ENCODE peak calls at places on chromosomes 7 and 10, in five cellular contexts. D, H, A, I and O are unnamed samples.

GRCh38 chr7:18086165-18087030 is 58.8 kb upstream of the PRPS1L1 start:
- DNase-seq in D (peak; percentile 12), H (peak; percentile 28), A (peak; percentile 45), I (peak; percentile 63), O (peak; percentile 1)

GRCh38 chr10:8402469-8403074 is 348.1 kb downstream of the GATA3 start:
- DNase-seq in D (no peak), H (no peak), A (no peak), I (no peak), O (no peak)

GRCh38 chr7:84678841-84679240 is 484.3 kb upstream of the SEMA3A start:
- DNase-seq in D (no peak), H (no peak), A (no peak), I (no peak), O (no peak)

GRCh38 chr10:24882047-24882698 is 70.2 kb downstream of the PRTFDC1 start:
- DNase-seq in D (no peak), H (no peak), A (no peak), I (no peak), O (peak; percentile 81)

GRCh38 chr7:114663502-114663901 is 248.9 kb downstream of the FOXP2 start:
- DNase-seq in D (peak; percentile 51), H (no peak), A (peak; percentile 31), I (no peak), O (peak; percentile 73)

GRCh38 chr7:12987238-12987637 is 299.8 kb downstream of the ARL4A start:
- DNase-seq in D (no peak), H (no peak), A (no peak), I (no peak), O (no peak)

GRCh38 chr10:132664883-132665282 is 121.1 kb downstream of the NKX6-2 start:
- DNase-seq in D (no peak), H (no peak), A (no peak), I (peak; percentile 31), O (no peak)

GRCh38 chr7:5780801-5781496 is 514 bp downstream of the RNF216 start:
- DNase-seq in D (peak; percentile 25), H (peak; percentile 43), A (peak; percentile 60), I (peak; percentile 84), O (peak; percentile 25)

GRCh38 chr10:80137031-80137712 is 4.6 kb downstream of the PLAC9 start:
- DNase-seq in D (no peak), H (no peak), A (peak; percentile 61), I (no peak), O (no peak)

GRCh38 chr10:63438506-63439498 is 27.0 kb downstream of the JMJD1C start:
- DNase-seq in D (no peak), H (no peak), A (peak; percentile 25), I (no peak), O (peak; percentile 62)

GRCh38 chr10:123297175-123297574 is 143.0 kb downstream of the BUB3 start:
- DNase-seq in D (no peak), H (no peak), A (no peak), I (no peak), O (no peak)

GRCh38 chr10:34498821-34499220 is 316.3 kb downstream of the PARD3 start:
- DNase-seq in D (no peak), H (no peak), A (no peak), I (no peak), O (peak; percentile 50)

GRCh38 chr7:110539216-110539615 is 551.7 kb upstream of the LRRN3 start:
- DNase-seq in D (no peak), H (no peak), A (peak; percentile 0), I (no peak), O (peak; percentile 25)

GRCh38 chr10:112677689-112678088 is 230.7 kb downstream of the VTI1A start:
- DNase-seq in D (no peak), H (no peak), A (no peak), I (no peak), O (peak; percentile 28)

GRCh38 chr10:110706690-110707098 is 62.6 kb downstream of the RBM20 start:
- DNase-seq in D (no peak), H (no peak), A (no peak), I (no peak), O (peak; percentile 95)

GRCh38 chr10:47452495-47453434 is 31.1 kb downstream of the ANXA8 start:
- DNase-seq in D (no peak), H (no peak), A (peak; percentile 12), I (peak; percentile 67), O (no peak)

GRCh38 chr10:78473016-78473415 is 439.4 kb downstream of the RPS24 start:
- DNase-seq in D (no peak), H (no peak), A (no peak), I (no peak), O (no peak)

GRCh38 chr10:52135101-52135500 is 179.0 kb upstream of the DKK1 start:
- DNase-seq in D (no peak), H (no peak), A (no peak), I (no peak), O (no peak)

GRCh38 chr7:124764071-124764846 is 1.3 kb downstream of the GPR37 start:
- DNase-seq in D (no peak), H (no peak), A (peak; percentile 11), I (peak; percentile 55), O (no peak)

GRCh38 chr7:124764847-124765400 is 668 bp downstream of the GPR37 start:
- DNase-seq in D (no peak), H (peak; percentile 16), A (peak; percentile 26), I (peak; percentile 79), O (peak; percentile 8)

GRCh38 chr7:124762611-124763143 is 2.9 kb downstream of the GPR37 start:
- DNase-seq in D (no peak), H (no peak), A (peak; percentile 20), I (no peak), O (no peak)

GRCh38 chr7:124768525-124768924 is 2.9 kb upstream of the GPR37 start:
- DNase-seq in D (no peak), H (no peak), A (no peak), I (no peak), O (no peak)

GRCh38 chr7:124765401-124766352 is at the start of gene GPR37:
- DNase-seq in D (peak; percentile 69), H (peak; percentile 54), A (peak; percentile 84), I (peak; percentile 87), O (peak; percentile 81)
- TF ChIP-seq CTCF in D (no peak), H (peak; percentile 25), A (peak; percentile 38), I (no peak), O (peak; percentile 57)

GRCh38 chr10:12721334-12721733 is 280.2 kb downstream of the CCDC3 start:
- DNase-seq in D (no peak), H (no peak), A (no peak), I (no peak), O (no peak)

GRCh38 chr10:12720217-12720981 is 281.1 kb downstream of the CCDC3 start:
- DNase-seq in D (peak; percentile 92), H (no peak), A (peak; percentile 93), I (peak; percentile 94), O (peak; percentile 93)

GRCh38 chr10:12716042-12716441 is 285.5 kb downstream of the CCDC3 start:
- DNase-seq in D (no peak), H (no peak), A (no peak), I (no peak), O (no peak)

GRCh38 chr10:12719365-12719764 is 282.1 kb downstream of the CCDC3 start:
- DNase-seq in D (no peak), H (no peak), A (no peak), I (no peak), O (peak; percentile 47)

DNA sequence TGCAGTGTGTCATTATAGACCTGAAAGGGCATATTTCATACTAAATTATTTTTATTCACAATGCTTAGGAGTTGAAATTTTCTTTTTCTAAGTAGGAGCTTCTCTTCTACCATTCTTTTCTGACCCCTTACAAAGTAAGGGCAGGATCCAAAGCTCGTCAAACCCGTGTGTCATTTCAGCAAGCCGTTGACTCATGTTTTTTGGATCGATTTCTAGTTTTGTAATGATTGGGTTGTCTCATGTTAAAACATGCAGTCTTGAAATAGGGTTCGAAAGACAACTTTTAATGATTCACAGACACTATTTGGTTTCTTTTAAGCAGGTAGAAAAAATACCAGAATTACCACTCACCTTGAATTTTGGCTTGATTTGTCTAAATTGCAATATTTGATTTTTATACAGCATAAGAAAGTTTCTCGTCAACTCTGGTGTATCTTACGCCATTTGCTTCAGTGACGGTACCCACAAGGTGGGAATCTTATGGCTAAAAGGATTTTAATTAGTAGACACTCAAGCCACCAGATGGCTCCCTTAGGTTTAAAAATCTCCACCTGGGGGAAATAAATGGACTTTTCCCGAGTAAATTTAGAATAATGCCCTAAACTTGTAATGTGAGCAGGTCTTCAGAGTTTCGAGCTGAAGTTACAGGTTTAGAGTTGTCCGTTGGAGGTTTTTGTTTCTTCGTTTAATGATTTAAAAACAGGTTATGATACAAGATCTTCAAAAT is 283.4 kb downstream of the CCDC3 start:
- DNase-seq in D (no peak), H (no peak), A (no peak), I (no peak), O (peak; percentile 50)
- TF ChIP-seq CTCF in D (peak; percentile 50), H (peak; percentile 16), A (peak; percentile 47), I (no peak), O (peak; percentile 48)

GRCh38 chr7:149071182-149071635 is 19.3 kb downstream of the ZNF786 start:
- DNase-seq in D (no peak), H (no peak), A (no peak), I (no peak), O (no peak)

GRCh38 chr7:149071641-149072437 is 18.7 kb downstream of the ZNF786 start:
- DNase-seq in D (peak; percentile 79), H (no peak), A (peak; percentile 13), I (peak; percentile 82), O (peak; percentile 18)

GRCh38 chr7:149070372-149071140 is 20.0 kb downstream of the ZNF786 start:
- DNase-seq in D (no peak), H (no peak), A (no peak), I (no peak), O (no peak)

GRCh38 chr7:149063481-149063880 is 27.0 kb downstream of the ZNF786 start:
- DNase-seq in D (no peak), H (no peak), A (no peak), I (no peak), O (no peak)

DNA sequence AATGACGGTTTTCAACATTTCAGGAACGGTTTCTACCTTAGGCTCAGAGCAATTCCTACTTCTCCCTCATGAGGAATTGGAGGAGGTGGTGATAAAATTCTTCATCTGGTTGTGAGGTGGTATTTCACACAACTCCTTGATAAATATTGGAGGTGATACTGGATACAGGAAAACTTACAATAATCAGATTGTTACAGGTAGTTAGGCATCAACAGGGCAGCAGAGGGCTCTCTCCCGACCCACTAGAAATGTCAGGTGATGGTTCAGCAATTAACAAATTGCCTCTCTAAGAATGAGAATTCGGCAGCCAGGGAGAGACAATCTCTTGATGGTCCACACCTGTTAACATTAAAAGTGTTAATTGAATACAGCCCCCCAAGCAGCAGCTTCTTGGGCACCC is 22.6 kb downstream of the ZNF786 start:
- DNase-seq in D (no peak), H (no peak), A (no peak), I (no peak), O (no peak)
- TF ChIP-seq CTCF in D (peak; percentile 11), H (no peak), A (no peak), I (no peak), O (peak; percentile 30)

DNA sequence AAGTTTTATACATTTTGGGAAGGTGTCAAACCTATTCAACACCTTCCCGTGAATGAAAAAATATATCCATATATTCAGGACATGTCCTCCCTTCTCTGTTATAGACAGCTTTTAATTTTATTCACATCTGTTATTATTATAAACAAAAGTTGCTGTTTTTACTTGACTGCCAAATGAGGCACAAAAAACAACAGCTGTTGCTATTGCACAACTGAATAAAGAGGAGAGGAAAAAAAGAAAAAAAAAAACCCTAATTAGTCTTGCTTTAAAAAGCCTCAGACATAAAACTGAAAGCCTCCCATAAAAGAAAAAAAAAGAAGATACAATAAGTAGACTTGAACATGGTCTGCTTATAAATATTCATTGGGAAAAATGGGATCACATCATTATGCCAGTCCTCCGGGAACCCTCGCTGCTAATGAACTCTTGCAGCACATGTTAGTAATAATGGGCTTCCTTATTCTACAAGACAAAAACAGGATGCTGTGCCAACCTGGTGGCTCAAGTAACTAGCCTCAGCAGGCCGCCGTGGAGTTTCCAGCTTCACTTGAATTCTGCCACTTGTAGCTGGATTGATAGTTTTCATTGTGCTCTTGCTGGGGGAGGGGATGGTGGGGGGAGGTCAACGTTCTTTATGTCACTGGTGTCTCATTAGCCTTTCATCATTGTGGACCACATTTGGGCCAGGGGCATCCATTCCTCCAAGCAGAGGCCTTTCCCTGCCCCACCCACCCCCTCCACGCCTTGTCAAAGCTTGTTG is 153.6 kb downstream of the BMPER start:
- DNase-seq in D (no peak), H (no peak), A (no peak), I (no peak), O (no peak)
- TF ChIP-seq CTCF in D (no peak), H (no peak), A (no peak), I (no peak), O (no peak)